ENCODE peak calls at places on chromosomes 5 and 9, in six cellular contexts. One of them, this sample, is unnamed.

GRCh38 chr5:51162245-51162644 is 221.0 kb upstream of the ISL1 start:
- DNase-seq in HCT116: no peak
- DNase-seq in breast epithelium: no peak
- DNase-seq in mammary epithelial cell: no peak
- DNase-seq in HFF-Myc: no peak
- DNase-seq in left ventricle myocardium inferior: no peak
- DNase-seq in this sample: no peak

GRCh38 chr5:179864686-179865085 is 6.1 kb upstream of the MRNIP start:
- DNase-seq in HCT116: no peak
- DNase-seq in breast epithelium: no peak
- DNase-seq in mammary epithelial cell: no peak
- DNase-seq in HFF-Myc: no peak
- DNase-seq in left ventricle myocardium inferior: no peak
- DNase-seq in this sample: no peak

GRCh38 chr9:79655571-79655970 is 83.8 kb downstream of the TLE4 start:
- DNase-seq in HCT116: no peak
- DNase-seq in breast epithelium: no peak
- DNase-seq in mammary epithelial cell: no peak
- DNase-seq in HFF-Myc: no peak
- DNase-seq in left ventricle myocardium inferior: no peak
- DNase-seq in this sample: no peak

GRCh38 chr5:157870837-157871834 is 12.2 kb upstream of the CLINT1 start:
- DNase-seq in HCT116: peak
- DNase-seq in breast epithelium: no peak
- DNase-seq in mammary epithelial cell: peak
- DNase-seq in HFF-Myc: no peak
- DNase-seq in left ventricle myocardium inferior: no peak
- DNase-seq in this sample: no peak

GRCh38 chr9:4815381-4815956 is 22.7 kb downstream of the RCL1 start:
- DNase-seq in HCT116: no peak
- DNase-seq in breast epithelium: no peak
- DNase-seq in mammary epithelial cell: no peak
- DNase-seq in HFF-Myc: no peak
- DNase-seq in left ventricle myocardium inferior: no peak
- DNase-seq in this sample: no peak

GRCh38 chr9:134585746-134586706 is 55.6 kb upstream of the COL5A1 start:
- DNase-seq in HCT116: no peak
- DNase-seq in breast epithelium: peak
- DNase-seq in mammary epithelial cell: peak
- DNase-seq in HFF-Myc: no peak
- DNase-seq in left ventricle myocardium inferior: no peak
- DNase-seq in this sample: peak

GRCh38 chr9:85443190-85443598 is 298.6 kb downstream of the AGTPBP1 start:
- DNase-seq in HCT116: no peak
- DNase-seq in breast epithelium: no peak
- DNase-seq in mammary epithelial cell: no peak
- DNase-seq in HFF-Myc: no peak
- DNase-seq in left ventricle myocardium inferior: no peak
- DNase-seq in this sample: no peak

GRCh38 chr5:173825215-173825865 is 62.8 kb upstream of the CPEB4 start:
- DNase-seq in HCT116: no peak
- DNase-seq in breast epithelium: no peak
- DNase-seq in mammary epithelial cell: no peak
- DNase-seq in HFF-Myc: no peak
- DNase-seq in left ventricle myocardium inferior: no peak
- DNase-seq in this sample: no peak

GRCh38 chr9:133635098-133635497 is 1.1 kb upstream of the DBH start:
- DNase-seq in HCT116: no peak
- DNase-seq in breast epithelium: no peak
- DNase-seq in mammary epithelial cell: no peak
- DNase-seq in HFF-Myc: no peak
- DNase-seq in left ventricle myocardium inferior: no peak
- DNase-seq in this sample: no peak

GRCh38 chr5:89396262-89396975 is 513.4 kb upstream of the MEF2C start:
- DNase-seq in HCT116: no peak
- DNase-seq in breast epithelium: no peak
- DNase-seq in mammary epithelial cell: no peak
- DNase-seq in HFF-Myc: no peak
- DNase-seq in left ventricle myocardium inferior: no peak
- DNase-seq in this sample: no peak

GRCh38 chr9:94169978-94170377 is 85.7 kb downstream of the PTPDC1 start:
- DNase-seq in HCT116: no peak
- DNase-seq in breast epithelium: no peak
- DNase-seq in mammary epithelial cell: no peak
- DNase-seq in HFF-Myc: no peak
- DNase-seq in left ventricle myocardium inferior: no peak
- DNase-seq in this sample: no peak

GRCh38 chr5:132394681-132395259 is 25.3 kb downstream of the SLC22A5 start:
- DNase-seq in HCT116: no peak
- DNase-seq in breast epithelium: no peak
- DNase-seq in mammary epithelial cell: no peak
- DNase-seq in HFF-Myc: no peak
- DNase-seq in left ventricle myocardium inferior: no peak
- DNase-seq in this sample: no peak

GRCh38 chr5:113017891-113018635 is 41.5 kb downstream of the DCP2 start:
- DNase-seq in HCT116: no peak
- DNase-seq in breast epithelium: no peak
- DNase-seq in mammary epithelial cell: peak
- DNase-seq in HFF-Myc: no peak
- DNase-seq in left ventricle myocardium inferior: no peak
- DNase-seq in this sample: no peak

GRCh38 chr5:179235416-179236400 is 109.6 kb downstream of the ADAMTS2 start:
- DNase-seq in HCT116: no peak
- DNase-seq in breast epithelium: peak
- DNase-seq in mammary epithelial cell: no peak
- DNase-seq in HFF-Myc: no peak
- DNase-seq in left ventricle myocardium inferior: no peak
- DNase-seq in this sample: peak

GRCh38 chr5:73312146-73312871 is 136.3 kb downstream of the FOXD1 start:
- DNase-seq in HCT116: no peak
- DNase-seq in breast epithelium: no peak
- DNase-seq in mammary epithelial cell: no peak
- DNase-seq in HFF-Myc: peak
- DNase-seq in left ventricle myocardium inferior: no peak
- DNase-seq in this sample: peak

GRCh38 chr5:98309785-98310566 is 463.5 kb upstream of the RGMB start:
- DNase-seq in HCT116: peak
- DNase-seq in breast epithelium: no peak
- DNase-seq in mammary epithelial cell: peak
- DNase-seq in HFF-Myc: peak
- DNase-seq in left ventricle myocardium inferior: no peak
- DNase-seq in this sample: peak

GRCh38 chr9:19922476-19923118 is 133.8 kb upstream of the SLC24A2 start:
- DNase-seq in HCT116: peak
- DNase-seq in breast epithelium: no peak
- DNase-seq in mammary epithelial cell: peak
- DNase-seq in HFF-Myc: no peak
- DNase-seq in left ventricle myocardium inferior: no peak
- DNase-seq in this sample: no peak

GRCh38 chr5:43401827-43402226 is 10.4 kb downstream of the CCL28 start:
- DNase-seq in HCT116: peak
- DNase-seq in breast epithelium: no peak
- DNase-seq in mammary epithelial cell: no peak
- DNase-seq in HFF-Myc: no peak
- DNase-seq in left ventricle myocardium inferior: no peak
- DNase-seq in this sample: no peak
- TF ChIP-seq CTCF in HCT116: peak
- TF ChIP-seq CTCF in breast epithelium: no peak
- TF ChIP-seq CTCF in mammary epithelial cell: peak
- TF ChIP-seq CTCF in HFF-Myc: peak
- TF ChIP-seq CTCF in left ventricle myocardium inferior: no peak
- TF ChIP-seq CTCF in this sample: peak

DNA sequence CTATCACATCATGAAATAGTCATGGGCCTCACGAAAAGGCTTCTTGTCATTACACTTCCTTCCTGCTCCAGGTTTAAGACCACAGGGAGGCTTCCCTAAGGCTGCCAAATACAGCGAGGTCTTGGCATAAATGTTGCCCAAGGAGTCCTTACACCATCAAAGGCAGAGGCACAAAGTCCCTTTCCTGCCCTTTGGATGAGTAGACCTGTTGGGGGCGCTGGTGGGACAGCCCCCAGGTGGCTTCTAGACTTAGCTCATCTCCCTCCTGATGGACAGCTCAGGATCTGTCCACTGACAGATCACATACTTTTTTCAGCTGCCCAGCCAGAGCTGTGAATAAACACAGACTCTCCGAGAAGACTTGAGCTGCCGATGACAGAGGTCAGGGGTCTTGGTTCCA is 15.5 kb upstream of the MEGF9 start:
- DNase-seq in HCT116: no peak
- DNase-seq in breast epithelium: no peak
- DNase-seq in mammary epithelial cell: no peak
- DNase-seq in HFF-Myc: no peak
- DNase-seq in left ventricle myocardium inferior: no peak
- DNase-seq in this sample: no peak
- TF ChIP-seq CTCF in HCT116: peak
- TF ChIP-seq CTCF in breast epithelium: no peak
- TF ChIP-seq CTCF in mammary epithelial cell: no peak
- TF ChIP-seq CTCF in HFF-Myc: peak
- TF ChIP-seq CTCF in left ventricle myocardium inferior: no peak
- TF ChIP-seq CTCF in this sample: peak

DNA sequence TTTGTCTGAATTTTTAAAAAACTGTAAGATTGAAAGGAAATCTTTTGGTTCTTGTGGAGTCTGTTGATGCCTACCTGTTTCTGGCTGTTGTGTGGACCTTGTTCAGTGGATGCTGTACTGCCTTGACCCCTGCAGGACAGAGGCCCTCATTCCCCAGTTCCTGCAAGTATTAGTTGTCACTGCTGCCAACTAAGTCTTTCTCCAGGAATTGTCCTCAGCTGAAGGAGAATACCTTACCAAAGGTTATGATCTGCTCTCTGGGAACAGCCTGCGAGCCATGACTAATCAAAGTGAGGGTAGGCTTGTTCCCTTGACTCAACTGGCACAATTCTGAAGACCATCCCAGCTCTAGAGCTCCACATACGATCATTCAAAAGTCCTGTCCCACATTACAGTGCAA is 145.3 kb upstream of the FST start:
- DNase-seq in HCT116: no peak
- DNase-seq in breast epithelium: no peak
- DNase-seq in mammary epithelial cell: peak
- DNase-seq in HFF-Myc: peak
- DNase-seq in left ventricle myocardium inferior: no peak
- DNase-seq in this sample: no peak
- TF ChIP-seq CTCF in HCT116: peak
- TF ChIP-seq CTCF in breast epithelium: no peak
- TF ChIP-seq CTCF in mammary epithelial cell: peak
- TF ChIP-seq CTCF in HFF-Myc: peak
- TF ChIP-seq CTCF in left ventricle myocardium inferior: no peak
- TF ChIP-seq CTCF in this sample: peak

GRCh38 chr9:8451146-8451545 is 651.6 kb upstream of the DMAC1 start:
- DNase-seq in HCT116: no peak
- DNase-seq in breast epithelium: no peak
- DNase-seq in mammary epithelial cell: no peak
- DNase-seq in HFF-Myc: no peak
- DNase-seq in left ventricle myocardium inferior: no peak
- DNase-seq in this sample: no peak

GRCh38 chr9:8448226-8448625 is 648.6 kb upstream of the DMAC1 start:
- DNase-seq in HCT116: no peak
- DNase-seq in breast epithelium: no peak
- DNase-seq in mammary epithelial cell: no peak
- DNase-seq in HFF-Myc: no peak
- DNase-seq in left ventricle myocardium inferior: no peak
- DNase-seq in this sample: no peak

GRCh38 chr9:8447618-8448017 is 648.0 kb upstream of the DMAC1 start:
- DNase-seq in HCT116: no peak
- DNase-seq in breast epithelium: no peak
- DNase-seq in mammary epithelial cell: no peak
- DNase-seq in HFF-Myc: no peak
- DNase-seq in left ventricle myocardium inferior: no peak
- DNase-seq in this sample: no peak
- TF ChIP-seq CTCF in HCT116: no peak
- TF ChIP-seq CTCF in breast epithelium: no peak
- TF ChIP-seq CTCF in mammary epithelial cell: no peak
- TF ChIP-seq CTCF in HFF-Myc: no peak
- TF ChIP-seq CTCF in left ventricle myocardium inferior: no peak
- TF ChIP-seq CTCF in this sample: no peak

GRCh38 chr5:20340123-20340522 is 352.1 kb upstream of the CDH18 start:
- DNase-seq in HCT116: no peak
- DNase-seq in breast epithelium: no peak
- DNase-seq in mammary epithelial cell: no peak
- DNase-seq in HFF-Myc: no peak
- DNase-seq in left ventricle myocardium inferior: no peak
- DNase-seq in this sample: no peak

GRCh38 chr5:20331826-20332225 is 343.8 kb upstream of the CDH18 start:
- DNase-seq in HCT116: no peak
- DNase-seq in breast epithelium: no peak
- DNase-seq in mammary epithelial cell: peak
- DNase-seq in HFF-Myc: no peak
- DNase-seq in left ventricle myocardium inferior: no peak
- DNase-seq in this sample: no peak

GRCh38 chr5:20335978-20336377 is 348.0 kb upstream of the CDH18 start:
- DNase-seq in HCT116: no peak
- DNase-seq in breast epithelium: no peak
- DNase-seq in mammary epithelial cell: no peak
- DNase-seq in HFF-Myc: no peak
- DNase-seq in left ventricle myocardium inferior: no peak
- DNase-seq in this sample: no peak
- TF ChIP-seq CTCF in HCT116: no peak
- TF ChIP-seq CTCF in breast epithelium: no peak
- TF ChIP-seq CTCF in mammary epithelial cell: peak
- TF ChIP-seq CTCF in HFF-Myc: no peak
- TF ChIP-seq CTCF in left ventricle myocardium inferior: no peak
- TF ChIP-seq CTCF in this sample: no peak

DNA sequence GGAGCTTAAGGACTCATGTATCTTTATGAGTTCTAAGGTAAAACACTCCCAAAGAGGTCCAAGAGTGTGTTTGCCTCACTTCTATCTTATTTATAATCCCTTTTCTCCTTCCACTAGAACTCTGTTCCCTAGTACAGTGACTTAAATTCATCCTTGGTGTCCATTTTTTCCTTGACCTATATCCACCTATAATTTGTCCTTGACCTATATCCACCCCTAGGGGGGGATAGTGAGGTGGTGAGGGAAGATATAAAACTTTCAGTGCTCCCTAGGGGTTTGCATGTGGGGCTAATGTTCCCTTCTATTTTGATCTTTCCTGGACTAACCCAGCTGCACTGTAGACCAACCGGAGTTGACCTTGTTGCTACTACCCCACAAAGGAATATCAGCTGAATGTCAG is 83.5 kb upstream of the GNAQ start:
- DNase-seq in HCT116: no peak
- DNase-seq in breast epithelium: no peak
- DNase-seq in mammary epithelial cell: no peak
- DNase-seq in HFF-Myc: no peak
- DNase-seq in left ventricle myocardium inferior: no peak
- DNase-seq in this sample: no peak
- TF ChIP-seq CTCF in HCT116: peak
- TF ChIP-seq CTCF in breast epithelium: no peak
- TF ChIP-seq CTCF in mammary epithelial cell: peak
- TF ChIP-seq CTCF in HFF-Myc: peak
- TF ChIP-seq CTCF in left ventricle myocardium inferior: peak
- TF ChIP-seq CTCF in this sample: peak

GRCh38 chr9:109906766-109907382 is 126.9 kb downstream of the PALM2AKAP2 start:
- DNase-seq in HCT116: no peak
- DNase-seq in breast epithelium: no peak
- DNase-seq in mammary epithelial cell: no peak
- DNase-seq in HFF-Myc: no peak
- DNase-seq in left ventricle myocardium inferior: no peak
- DNase-seq in this sample: no peak
- TF ChIP-seq CTCF in HCT116: no peak
- TF ChIP-seq CTCF in breast epithelium: no peak
- TF ChIP-seq CTCF in mammary epithelial cell: no peak
- TF ChIP-seq CTCF in HFF-Myc: no peak
- TF ChIP-seq CTCF in left ventricle myocardium inferior: no peak
- TF ChIP-seq CTCF in this sample: peak

GRCh38 chr5:154157483-154158378 is 32.8 kb upstream of the GALNT10 start:
- DNase-seq in HCT116: no peak
- DNase-seq in breast epithelium: no peak
- DNase-seq in mammary epithelial cell: no peak
- DNase-seq in HFF-Myc: no peak
- DNase-seq in left ventricle myocardium inferior: no peak
- DNase-seq in this sample: no peak
- TF ChIP-seq CTCF in HCT116: peak
- TF ChIP-seq CTCF in breast epithelium: no peak
- TF ChIP-seq CTCF in mammary epithelial cell: peak
- TF ChIP-seq CTCF in HFF-Myc: peak
- TF ChIP-seq CTCF in left ventricle myocardium inferior: peak
- TF ChIP-seq CTCF in this sample: peak